ENCODE peak calls at places on chromosomes 6 and 20, in seven cellular contexts. U, G, K, Y, O, E and V are unnamed samples.

GRCh38 chr6:108127826-108128225 is 38.0 kb upstream of the NR2E1 start:
- DNase-seq in E (peak), Y (no peak), O (no peak), K (peak), U (no peak), G (no peak), V (no peak)

GRCh38 chr6:15089569-15090144 is 156.2 kb upstream of the JARID2 start:
- DNase-seq in Y (no peak), G (no peak), K (no peak), U (no peak), O (no peak), E (no peak), V (peak)

GRCh38 chr6:75438186-75438880 is 55.3 kb downstream of the FILIP1 start:
- DNase-seq in K (peak), E (no peak), U (no peak), Y (no peak), O (no peak), G (no peak), V (no peak)

GRCh38 chr6:161035182-161035980 is 43.8 kb downstream of the MAP3K4 start:
- DNase-seq in K (no peak), Y (peak), O (no peak), E (no peak), G (no peak), U (no peak), V (no peak)

GRCh38 chr6:134058622-134059366 is 6.4 kb upstream of the SLC2A12 start:
- DNase-seq in U (no peak), K (no peak), O (no peak), Y (no peak), E (no peak), G (no peak), V (no peak)

GRCh38 chr6:104908031-104908430 is 48.3 kb upstream of the HACE1 start:
- DNase-seq in G (peak), O (no peak), E (no peak), K (peak), U (no peak), Y (no peak), V (no peak)

GRCh38 chr20:63118786-63119450 is 97.0 kb downstream of the YTHDF1 start:
- DNase-seq in O (no peak), E (no peak), K (no peak), G (no peak), U (no peak), Y (no peak), V (no peak)

GRCh38 chr6:44868905-44869304 is 459.2 kb upstream of the RUNX2 start:
- DNase-seq in K (no peak), G (no peak), Y (no peak), E (no peak), O (no peak), U (no peak), V (no peak)

GRCh38 chr20:11111191-11111590 is 437.4 kb upstream of the JAG1 start:
- DNase-seq in U (no peak), G (no peak), E (no peak), K (no peak), Y (no peak), O (no peak), V (no peak)

GRCh38 chr6:65760285-65760684 is 53.3 kb upstream of the EYS start:
- DNase-seq in Y (no peak), G (no peak), U (no peak), O (no peak), E (no peak), K (no peak), V (no peak)

GRCh38 chr20:1897965-1898464 is 2.8 kb downstream of the SIRPA start:
- DNase-seq in K (no peak), G (no peak), E (no peak), O (no peak), Y (no peak), U (no peak), V (no peak)

GRCh38 chr6:124226396-124226795 is 422.7 kb downstream of the NKAIN2 start:
- DNase-seq in U (no peak), O (no peak), G (no peak), E (no peak), Y (no peak), K (peak), V (no peak)

GRCh38 chr6:28721372-28721771 is 195.7 kb downstream of the GPX5 start:
- DNase-seq in Y (no peak), K (no peak), O (no peak), U (no peak), G (no peak), E (no peak), V (no peak)

GRCh38 chr20:42744756-42745465 is 444.8 kb downstream of the PTPRT start:
- DNase-seq in U (no peak), Y (no peak), E (no peak), K (no peak), G (no peak), O (no peak), V (no peak)

GRCh38 chr6:5634525-5634924 is 372.2 kb downstream of the NRN1 start:
- DNase-seq in E (no peak), O (no peak), Y (no peak), K (peak), G (no peak), U (no peak), V (no peak)

GRCh38 chr6:125363360-125364121 is 61.8 kb upstream of the HDDC2 start:
- DNase-seq in K (peak), E (no peak), O (no peak), Y (peak), G (no peak), U (peak), V (peak)

GRCh38 chr6:133899556-133899955 is 10.6 kb downstream of the TCF21 start:
- DNase-seq in E (no peak), Y (no peak), K (peak), U (no peak), O (no peak), G (no peak), V (no peak)

GRCh38 chr20:33963756-33964155 is 30.0 kb upstream of the RALY start:
- DNase-seq in Y (no peak), G (no peak), K (no peak), U (no peak), E (no peak), O (no peak), V (no peak)

GRCh38 chr6:151036869-151037680 is 171.6 kb downstream of the MTHFD1L start:
- DNase-seq in O (no peak), G (no peak), E (no peak), Y (no peak), K (no peak), U (no peak), V (no peak)

GRCh38 chr6:16168858-16169257 is 40.0 kb downstream of the MYLIP start:
- DNase-seq in U (no peak), Y (peak), K (peak), G (no peak), O (no peak), E (no peak), V (no peak)

GRCh38 chr20:37502654-37503053 is 18.4 kb upstream of the NNAT start:
- DNase-seq in Y (no peak), K (no peak), O (no peak), E (no peak), U (no peak), G (no peak), V (no peak)

GRCh38 chr6:41372526-41373366 is 37.3 kb downstream of the NCR2 start:
- DNase-seq in O (no peak), E (no peak), G (no peak), Y (peak), K (peak), U (peak), V (no peak)

GRCh38 chr6:31010393-31011060 is at the start of gene MUC22:
- DNase-seq in O (no peak), Y (no peak), E (peak), U (no peak), K (peak), G (peak), V (no peak)

GRCh38 chr20:53769041-53769440 is 175.4 kb upstream of the ZNF217 start:
- DNase-seq in Y (peak), K (peak), O (no peak), U (no peak), E (no peak), G (no peak), V (no peak)

GRCh38 chr20:64184795-64185194 is 20.5 kb downstream of the MYT1 start:
- DNase-seq in G (no peak), U (no peak), K (no peak), O (no peak), E (no peak), Y (no peak), V (no peak)

DNA sequence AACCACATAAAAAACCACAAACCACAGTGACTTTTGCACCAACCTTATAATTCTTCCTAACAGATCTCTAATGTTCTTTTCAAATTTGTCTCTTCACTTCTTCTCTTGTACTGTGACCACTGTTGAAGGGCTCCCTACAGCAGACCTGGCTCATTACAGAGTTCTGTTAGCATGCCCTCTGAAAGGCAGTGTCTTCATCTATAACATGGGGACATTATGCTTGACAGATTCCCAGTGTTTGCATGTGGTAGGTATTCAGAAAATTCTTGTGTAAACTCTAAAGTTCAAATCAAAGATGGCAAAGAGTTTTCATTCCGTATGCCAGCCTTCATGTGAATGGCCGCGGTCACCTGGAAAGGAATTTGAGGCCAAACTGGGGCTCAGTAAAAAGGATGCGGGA is 182.6 kb downstream of the DHX35 start:
- DNase-seq in Y (no peak), K (no peak), G (no peak), O (no peak), E (no peak), U (no peak), V (no peak)
- TF ChIP-seq CTCF in Y (no peak), K (no peak), G (no peak), O (no peak), E (no peak), U (no peak), V (no peak)

DNA sequence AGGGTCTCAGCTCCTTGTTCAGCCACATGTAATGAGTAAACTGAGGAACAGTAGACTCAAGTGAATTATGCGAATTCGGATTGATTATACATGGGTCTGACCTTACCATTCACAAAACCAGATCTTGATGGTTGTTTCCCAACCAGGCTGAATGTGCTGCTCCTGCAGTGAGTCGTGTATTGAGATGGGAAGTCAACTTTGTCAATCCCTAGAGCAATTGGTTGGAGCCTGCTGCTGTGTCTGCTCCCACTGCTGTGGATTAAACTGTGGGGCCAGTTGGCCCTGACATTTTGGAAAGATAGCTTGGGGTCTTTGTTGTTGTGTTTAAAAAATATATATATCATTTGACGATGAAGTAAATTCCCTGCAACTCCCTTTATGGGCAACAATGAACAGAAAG is 23.9 kb downstream of the FAM50B start:
- DNase-seq in K (peak), E (no peak), U (no peak), Y (no peak), O (no peak), G (no peak), V (no peak)
- TF ChIP-seq CTCF in K (no peak), E (no peak), U (no peak), Y (no peak), O (no peak), G (no peak), V (no peak)

GRCh38 chr20:51800769-51801219 is 1.5 kb downstream of the SALL4 start:
- DNase-seq in E (no peak), G (no peak), K (peak), O (no peak), U (peak), Y (peak), V (no peak)

GRCh38 chr20:51799586-51799985 is 2.7 kb downstream of the SALL4 start:
- DNase-seq in Y (peak), K (no peak), O (no peak), E (no peak), U (no peak), G (no peak), V (no peak)

GRCh38 chr20:51802170-51802745 is at the start of gene SALL4:
- DNase-seq in K (peak), O (no peak), Y (peak), G (no peak), E (no peak), U (peak), V (no peak)

GRCh38 chr20:51800132-51800721 is 2.1 kb downstream of the SALL4 start:
- DNase-seq in O (no peak), Y (peak), U (peak), G (no peak), E (no peak), K (peak), V (peak)

DNA sequence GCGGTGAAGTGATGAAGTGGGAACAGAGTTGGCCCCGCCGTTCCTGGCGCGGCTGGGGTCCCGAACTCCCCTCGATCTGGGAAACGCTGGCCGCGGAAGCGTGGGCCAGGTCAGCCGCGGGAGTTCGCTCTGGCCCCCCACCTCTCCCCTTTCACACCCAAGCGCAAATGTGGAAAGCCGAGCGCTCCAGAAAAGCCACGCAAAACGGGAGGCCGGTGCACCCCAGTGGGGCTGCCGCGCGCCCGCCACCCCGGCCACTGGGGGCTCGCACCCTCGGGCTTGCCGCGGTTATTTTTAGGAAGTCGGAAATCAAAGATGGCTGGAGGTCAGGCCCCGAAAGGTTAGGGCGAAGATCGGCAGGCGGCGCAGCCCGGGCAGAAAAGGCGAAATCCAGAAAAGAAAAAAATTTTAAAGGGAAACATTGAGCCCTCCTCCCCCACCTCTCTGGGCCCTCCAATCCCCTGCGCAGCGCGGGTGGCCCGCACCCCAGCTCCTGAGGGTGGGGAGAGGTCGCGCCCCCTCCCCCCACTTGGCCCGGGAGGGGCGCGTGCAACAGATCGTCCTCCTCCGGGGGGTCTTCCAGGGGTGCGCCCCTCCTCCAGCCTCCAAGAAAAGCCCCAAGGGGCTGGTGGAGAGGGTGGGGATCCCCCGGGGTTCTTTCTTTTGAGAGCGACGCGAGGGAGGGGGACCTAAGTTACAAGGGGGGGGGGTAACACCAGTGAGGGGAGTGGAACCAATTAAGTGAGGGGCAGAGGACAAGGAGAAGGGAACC is 915 bp downstream of the SALL4 start:
- DNase-seq in Y (peak), G (no peak), U (peak), O (no peak), K (peak), E (no peak), V (no peak)
- TF ChIP-seq CTCF in Y (no peak), G (peak), U (peak), O (peak), K (peak), E (peak), V (no peak)

GRCh38 chr20:49216991-49217578 is 2.1 kb upstream of the DDX27 start:
- DNase-seq in U (peak), G (peak), O (peak), Y (peak), E (peak), K (peak), V (peak)
- TF ChIP-seq CTCF in U (peak), G (peak), O (peak), Y (peak), E (peak), K (peak), V (peak)

DNA sequence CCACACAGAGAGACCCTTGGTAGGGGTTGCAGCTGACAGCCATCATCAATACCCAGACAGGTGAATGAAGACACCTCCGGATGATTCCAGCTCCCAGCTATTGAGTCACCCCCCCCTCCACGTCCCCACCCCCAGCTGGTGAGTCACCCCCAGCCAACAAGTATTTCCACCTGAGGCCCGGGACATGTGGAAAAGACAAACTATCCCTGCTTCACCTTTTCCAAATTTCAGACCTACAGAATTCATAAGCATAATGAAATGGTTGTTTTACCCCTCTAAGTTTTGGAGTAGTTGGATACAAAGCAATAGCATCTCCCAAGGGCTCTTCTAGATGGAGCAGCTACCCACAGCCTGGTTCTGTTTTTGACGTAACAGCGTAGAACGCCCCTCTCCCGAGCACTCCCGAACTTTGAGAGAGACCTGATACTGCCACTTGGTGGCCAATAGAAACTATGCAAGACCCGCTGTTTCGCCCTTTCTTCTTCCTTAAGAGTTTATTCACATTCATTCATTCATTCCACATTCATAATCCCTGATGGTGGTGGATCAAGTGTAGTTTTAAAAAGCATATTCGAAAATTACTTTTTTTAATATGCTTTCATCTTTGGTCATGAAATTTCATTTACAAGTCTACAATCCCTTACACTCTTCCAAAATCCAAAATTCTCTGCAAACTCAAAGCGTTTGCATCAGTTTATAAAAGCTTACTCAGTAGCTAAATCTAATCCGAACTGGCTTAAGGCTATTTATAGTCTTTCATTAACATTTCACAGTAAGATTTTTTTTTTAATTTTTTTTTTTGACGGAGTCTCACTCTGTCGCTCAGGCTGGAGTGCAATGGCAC is 15.1 kb upstream of the PPP1R16B start:
- DNase-seq in G (no peak), K (peak), E (no peak), O (no peak), U (no peak), Y (peak), V (no peak)
- TF ChIP-seq CTCF in G (no peak), K (peak), E (peak), O (peak), U (peak), Y (peak), V (peak)

GRCh38 chr6:157466340-157466643 is 85.3 kb downstream of the ZDHHC14 start:
- DNase-seq in K (no peak), O (no peak), U (no peak), G (no peak), Y (no peak), E (no peak), V (no peak)
- TF ChIP-seq CTCF in K (no peak), O (no peak), U (no peak), G (no peak), Y (no peak), E (no peak), V (no peak)

GRCh38 chr6:8170245-8170644 is 67.9 kb upstream of the EEF1E1 start:
- DNase-seq in K (no peak), G (no peak), Y (peak), O (no peak), U (no peak), E (no peak), V (no peak)
- TF ChIP-seq CTCF in K (no peak), G (no peak), Y (peak), O (no peak), U (peak), E (no peak), V (no peak)

GRCh38 chr20:22106308-22106938 is 401.0 kb downstream of the PAX1 start:
- DNase-seq in G (no peak), O (no peak), Y (peak), U (no peak), E (no peak), K (no peak), V (no peak)
- TF ChIP-seq CTCF in G (no peak), O (no peak), Y (peak), U (peak), E (no peak), K (no peak), V (no peak)

GRCh38 chr6:119319694-119320093 is 29.9 kb downstream of the MAN1A1 start:
- DNase-seq in U (no peak), O (no peak), E (no peak), K (no peak), G (no peak), Y (no peak), V (no peak)

GRCh38 chr6:119318730-119319129 is 30.8 kb downstream of the MAN1A1 start:
- DNase-seq in Y (no peak), E (no peak), U (no peak), K (no peak), O (no peak), G (no peak), V (no peak)

GRCh38 chr6:119317007-119317406 is 32.6 kb downstream of the MAN1A1 start:
- DNase-seq in K (no peak), E (no peak), G (no peak), U (no peak), Y (no peak), O (no peak), V (no peak)

GRCh38 chr6:119314894-119315272 is 34.7 kb downstream of the MAN1A1 start:
- DNase-seq in E (no peak), Y (no peak), K (no peak), O (no peak), U (no peak), G (no peak), V (no peak)

GRCh38 chr6:119318176-119318575 is 31.4 kb downstream of the MAN1A1 start:
- DNase-seq in O (no peak), U (no peak), Y (no peak), G (no peak), E (no peak), K (no peak), V (no peak)
- TF ChIP-seq CTCF in O (no peak), U (no peak), Y (no peak), G (no peak), E (no peak), K (no peak), V (no peak)